ENCODE peak calls at places on chromosomes 13 and 19, in six cellular contexts. One of them, this sample, is unnamed.

GRCh38 chr13:44605275-44605674 is 29.1 kb upstream of the TSC22D1 start:
- DNase-seq in effector memory CD4-positive, alpha-beta T cell: no peak
- DNase-seq in HS-5: no peak
- DNase-seq in cerebellar cortex: no peak
- DNase-seq in glomerular endothelial cell: no peak
- DNase-seq in HTR-8/SVneo: no peak
- DNase-seq in this sample: no peak

GRCh38 chr19:35645680-35646511 is 2.2 kb upstream of the COX6B1 start:
- DNase-seq in effector memory CD4-positive, alpha-beta T cell: no peak
- DNase-seq in HS-5: no peak
- DNase-seq in glomerular endothelial cell: no peak
- DNase-seq in HTR-8/SVneo: no peak
- DNase-seq in cerebellar cortex: no peak
- DNase-seq in this sample: no peak

GRCh38 chr19:51690359-51691121 is 2.6 kb upstream of the SPACA6 start:
- DNase-seq in HS-5: no peak
- DNase-seq in HTR-8/SVneo: peak
- DNase-seq in effector memory CD4-positive, alpha-beta T cell: peak
- DNase-seq in cerebellar cortex: peak
- DNase-seq in glomerular endothelial cell: no peak
- DNase-seq in this sample: peak

GRCh38 chr13:112066624-112067004 is 335 bp upstream of the SOX1 start:
- DNase-seq in glomerular endothelial cell: no peak
- DNase-seq in cerebellar cortex: peak
- DNase-seq in HTR-8/SVneo: no peak
- DNase-seq in HS-5: no peak
- DNase-seq in effector memory CD4-positive, alpha-beta T cell: peak
- DNase-seq in this sample: no peak

GRCh38 chr13:67015976-67016600 is 214.0 kb downstream of the PCDH9 start:
- DNase-seq in HS-5: no peak
- DNase-seq in glomerular endothelial cell: no peak
- DNase-seq in cerebellar cortex: no peak
- DNase-seq in effector memory CD4-positive, alpha-beta T cell: no peak
- DNase-seq in HTR-8/SVneo: no peak
- DNase-seq in this sample: no peak

GRCh38 chr19:17431417-17431816 is 11.6 kb downstream of the MVB12A start:
- DNase-seq in HTR-8/SVneo: no peak
- DNase-seq in glomerular endothelial cell: no peak
- DNase-seq in cerebellar cortex: no peak
- DNase-seq in HS-5: no peak
- DNase-seq in effector memory CD4-positive, alpha-beta T cell: no peak
- DNase-seq in this sample: no peak

GRCh38 chr19:40512473-40513344 is 45.9 kb downstream of the SPTBN4 start:
- DNase-seq in effector memory CD4-positive, alpha-beta T cell: no peak
- DNase-seq in HS-5: no peak
- DNase-seq in HTR-8/SVneo: no peak
- DNase-seq in glomerular endothelial cell: no peak
- DNase-seq in cerebellar cortex: no peak
- DNase-seq in this sample: no peak

GRCh38 chr19:9850235-9850959 is 15.3 kb downstream of the PIN1 start:
- DNase-seq in HS-5: no peak
- DNase-seq in effector memory CD4-positive, alpha-beta T cell: no peak
- DNase-seq in cerebellar cortex: peak
- DNase-seq in HTR-8/SVneo: no peak
- DNase-seq in glomerular endothelial cell: no peak
- DNase-seq in this sample: no peak

GRCh38 chr13:41054212-41054877 is 7.0 kb upstream of the WBP4 start:
- DNase-seq in cerebellar cortex: peak
- DNase-seq in glomerular endothelial cell: no peak
- DNase-seq in HS-5: no peak
- DNase-seq in effector memory CD4-positive, alpha-beta T cell: no peak
- DNase-seq in HTR-8/SVneo: peak
- DNase-seq in this sample: no peak

GRCh38 chr13:44801990-44802389 is 187.3 kb downstream of the NUFIP1 start:
- DNase-seq in effector memory CD4-positive, alpha-beta T cell: no peak
- DNase-seq in HTR-8/SVneo: peak
- DNase-seq in HS-5: no peak
- DNase-seq in cerebellar cortex: no peak
- DNase-seq in glomerular endothelial cell: peak
- DNase-seq in this sample: no peak

GRCh38 chr19:32673573-32673972 is 1.4 kb downstream of the ANKRD27 start:
- DNase-seq in effector memory CD4-positive, alpha-beta T cell: no peak
- DNase-seq in glomerular endothelial cell: no peak
- DNase-seq in cerebellar cortex: no peak
- DNase-seq in HS-5: no peak
- DNase-seq in HTR-8/SVneo: no peak
- DNase-seq in this sample: no peak

GRCh38 chr19:35211545-35212230 is 16.9 kb downstream of the FAM187B start:
- DNase-seq in HS-5: no peak
- DNase-seq in HTR-8/SVneo: no peak
- DNase-seq in cerebellar cortex: no peak
- DNase-seq in glomerular endothelial cell: no peak
- DNase-seq in effector memory CD4-positive, alpha-beta T cell: peak
- DNase-seq in this sample: peak

GRCh38 chr19:30334841-30335240 is 37.3 kb upstream of the ZNF536 start:
- DNase-seq in cerebellar cortex: no peak
- DNase-seq in HTR-8/SVneo: no peak
- DNase-seq in effector memory CD4-positive, alpha-beta T cell: no peak
- DNase-seq in HS-5: no peak
- DNase-seq in glomerular endothelial cell: no peak
- DNase-seq in this sample: no peak

GRCh38 chr13:99916366-99917103 is 55.0 kb downstream of the ZIC5 start:
- DNase-seq in HS-5: peak
- DNase-seq in cerebellar cortex: peak
- DNase-seq in glomerular endothelial cell: peak
- DNase-seq in HTR-8/SVneo: peak
- DNase-seq in effector memory CD4-positive, alpha-beta T cell: no peak
- DNase-seq in this sample: peak

GRCh38 chr13:50511877-50512332 is 331.6 kb downstream of the DLEU7 start:
- DNase-seq in glomerular endothelial cell: no peak
- DNase-seq in HTR-8/SVneo: no peak
- DNase-seq in effector memory CD4-positive, alpha-beta T cell: no peak
- DNase-seq in cerebellar cortex: no peak
- DNase-seq in HS-5: no peak
- DNase-seq in this sample: no peak

GRCh38 chr13:61954092-61954491 is 538.4 kb upstream of the PCDH20 start:
- DNase-seq in glomerular endothelial cell: no peak
- DNase-seq in effector memory CD4-positive, alpha-beta T cell: no peak
- DNase-seq in cerebellar cortex: peak
- DNase-seq in HTR-8/SVneo: peak
- DNase-seq in HS-5: no peak
- DNase-seq in this sample: peak

GRCh38 chr13:52706074-52706473 is 33.5 kb downstream of the CNMD start:
- DNase-seq in effector memory CD4-positive, alpha-beta T cell: no peak
- DNase-seq in HS-5: no peak
- DNase-seq in cerebellar cortex: no peak
- DNase-seq in glomerular endothelial cell: no peak
- DNase-seq in HTR-8/SVneo: no peak
- DNase-seq in this sample: no peak

GRCh38 chr13:42401376-42401775 is 129.4 kb downstream of the AKAP11 start:
- DNase-seq in HTR-8/SVneo: no peak
- DNase-seq in glomerular endothelial cell: no peak
- DNase-seq in effector memory CD4-positive, alpha-beta T cell: no peak
- DNase-seq in HS-5: no peak
- DNase-seq in cerebellar cortex: no peak
- DNase-seq in this sample: no peak

GRCh38 chr19:41893899-41894298 is 10.9 kb downstream of the ARHGEF1 start:
- DNase-seq in HS-5: no peak
- DNase-seq in glomerular endothelial cell: no peak
- DNase-seq in HTR-8/SVneo: no peak
- DNase-seq in cerebellar cortex: peak
- DNase-seq in effector memory CD4-positive, alpha-beta T cell: no peak
- DNase-seq in this sample: no peak